ENCODE peak calls at places on chromosome 5, in five cellular contexts. G is K562, K is GM12878, N is H1, Y is HepG2. O is an unnamed sample.
A peak's percentile ranks its signal among the peaks of the same experiment; 100 is the strongest.

GRCh38 chr5:115577741-115578140 is 24.5 kb downstream of the TICAM2 start:
- DNase-seq in G (no peak), K (no peak), N (no peak), Y (no peak), O (no peak)

GRCh38 chr5:107469485-107469884 is 201.3 kb downstream of the EFNA5 start:
- DNase-seq in G (no peak), K (no peak), N (no peak), Y (no peak), O (peak; percentile 50)

GRCh38 chr5:169812786-169813185 is 167.5 kb downstream of the INSYN2B start:
- DNase-seq in G (no peak), K (no peak), N (no peak), Y (no peak), O (no peak)

GRCh38 chr5:55096860-55097259 is 5.6 kb upstream of the GZMA start:
- DNase-seq in G (no peak), K (no peak), N (no peak), Y (no peak), O (no peak)

GRCh38 chr5:131994090-131994489 is 17.4 kb downstream of the ACSL6 start:
- DNase-seq in G (peak; percentile 27), K (no peak), N (no peak), Y (no peak), O (no peak)

GRCh38 chr5:59833448-59833847 is 60.1 kb downstream of the PDE4D start:
- DNase-seq in G (no peak), K (no peak), N (no peak), Y (no peak), O (no peak)

GRCh38 chr5:90020575-90021535 is 388.7 kb downstream of the CETN3 start:
- DNase-seq in G (no peak), K (peak; percentile 87), N (no peak), Y (peak; percentile 15), O (peak; percentile 51)

GRCh38 chr5:159552751-159553150 is 222.5 kb upstream of the IL12B start:
- DNase-seq in G (no peak), K (no peak), N (no peak), Y (no peak), O (no peak)

GRCh38 chr5:16593630-16594029 is 23.2 kb downstream of the RETREG1 start:
- DNase-seq in G (no peak), K (no peak), N (no peak), Y (no peak), O (no peak)

GRCh38 chr5:127536687-127537086 is 19.2 kb downstream of the PRRC1 start:
- DNase-seq in G (no peak), K (no peak), N (no peak), Y (no peak), O (no peak)

GRCh38 chr5:79663212-79663611 is 26.4 kb upstream of the CMYA5 start:
- DNase-seq in G (no peak), K (no peak), N (no peak), Y (no peak), O (no peak)

GRCh38 chr5:94849821-94850736 is 231.6 kb downstream of the SLF1 start:
- DNase-seq in G (peak; percentile 25), K (peak; percentile 16), N (no peak), Y (peak; percentile 34), O (peak; percentile 59)

GRCh38 chr5:56565693-56566092 is 249.7 kb upstream of the MAP3K1 start:
- DNase-seq in G (no peak), K (no peak), N (no peak), Y (no peak), O (no peak)

GRCh38 chr5:60685028-60685427 is 14.9 kb downstream of the DEPDC1B start:
- DNase-seq in G (no peak), K (no peak), N (no peak), Y (no peak), O (no peak)

GRCh38 chr5:32202394-32202793 is 28.3 kb upstream of the GOLPH3 start:
- DNase-seq in G (no peak), K (no peak), N (no peak), Y (no peak), O (no peak)

GRCh38 chr5:61052870-61053269 is 107.9 kb downstream of the NDUFAF2 start:
- DNase-seq in G (no peak), K (no peak), N (no peak), Y (peak; percentile 54), O (peak; percentile 93)

GRCh38 chr5:42656661-42657035 is 100.0 kb upstream of the CCDC152 start:
- DNase-seq in G (no peak), K (no peak), N (no peak), Y (no peak), O (no peak)

GRCh38 chr5:79962580-79963222 is 28.4 kb downstream of the MTX3 start:
- DNase-seq in G (no peak), K (no peak), N (no peak), Y (no peak), O (no peak)

GRCh38 chr5:139473565-139473964 is 2.8 kb downstream of the SMIM33 start:
- DNase-seq in G (peak; percentile 11), K (no peak), N (no peak), Y (no peak), O (no peak)

GRCh38 chr5:56463944-56464571 is 230.9 kb upstream of the ANKRD55 start:
- DNase-seq in G (no peak), K (no peak), N (no peak), Y (no peak), O (no peak)

GRCh38 chr5:111635946-111636315 is 121.1 kb downstream of the NREP start:
- DNase-seq in G (no peak), K (no peak), N (no peak), Y (no peak), O (no peak)

GRCh38 chr5:91166040-91166807 is 216.9 kb downstream of the ARRDC3 start:
- DNase-seq in G (no peak), K (no peak), N (no peak), Y (no peak), O (no peak)

GRCh38 chr5:160833806-160834205 is 18.2 kb downstream of the ATP10B start:
- DNase-seq in G (no peak), K (no peak), N (no peak), Y (no peak), O (no peak)

GRCh38 chr5:101678494-101679193 is 617.4 kb downstream of the SLCO4C1 start:
- DNase-seq in G (peak; percentile 18), K (peak; percentile 7), N (peak; percentile 47), Y (peak; percentile 52), O (peak; percentile 59)

DNA sequence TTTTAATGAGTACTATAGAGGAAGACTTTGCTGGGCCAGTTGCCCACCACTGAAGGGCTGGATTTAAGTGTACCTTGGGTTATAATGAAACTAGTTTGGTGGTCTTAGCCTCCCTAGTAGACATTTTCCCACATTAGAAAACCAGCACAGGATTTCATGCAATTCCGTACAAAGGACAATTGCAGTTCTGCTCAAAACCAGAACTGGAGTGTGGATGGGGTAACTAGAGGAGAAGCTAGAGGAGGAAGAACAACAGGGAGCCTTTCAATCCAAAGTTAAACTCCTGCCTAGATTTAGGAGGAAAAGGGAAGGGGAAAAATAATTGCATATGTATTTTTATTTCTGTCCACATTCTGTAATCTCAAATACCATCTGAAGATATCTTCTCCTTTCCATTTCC is 97.5 kb upstream of the SSBP2 start:
- DNase-seq in G (no peak), K (no peak), N (no peak), Y (no peak), O (no peak)
- TF ChIP-seq JUND in G (no peak), K (no peak), N (no peak), Y (no peak), O (no peak)

DNA sequence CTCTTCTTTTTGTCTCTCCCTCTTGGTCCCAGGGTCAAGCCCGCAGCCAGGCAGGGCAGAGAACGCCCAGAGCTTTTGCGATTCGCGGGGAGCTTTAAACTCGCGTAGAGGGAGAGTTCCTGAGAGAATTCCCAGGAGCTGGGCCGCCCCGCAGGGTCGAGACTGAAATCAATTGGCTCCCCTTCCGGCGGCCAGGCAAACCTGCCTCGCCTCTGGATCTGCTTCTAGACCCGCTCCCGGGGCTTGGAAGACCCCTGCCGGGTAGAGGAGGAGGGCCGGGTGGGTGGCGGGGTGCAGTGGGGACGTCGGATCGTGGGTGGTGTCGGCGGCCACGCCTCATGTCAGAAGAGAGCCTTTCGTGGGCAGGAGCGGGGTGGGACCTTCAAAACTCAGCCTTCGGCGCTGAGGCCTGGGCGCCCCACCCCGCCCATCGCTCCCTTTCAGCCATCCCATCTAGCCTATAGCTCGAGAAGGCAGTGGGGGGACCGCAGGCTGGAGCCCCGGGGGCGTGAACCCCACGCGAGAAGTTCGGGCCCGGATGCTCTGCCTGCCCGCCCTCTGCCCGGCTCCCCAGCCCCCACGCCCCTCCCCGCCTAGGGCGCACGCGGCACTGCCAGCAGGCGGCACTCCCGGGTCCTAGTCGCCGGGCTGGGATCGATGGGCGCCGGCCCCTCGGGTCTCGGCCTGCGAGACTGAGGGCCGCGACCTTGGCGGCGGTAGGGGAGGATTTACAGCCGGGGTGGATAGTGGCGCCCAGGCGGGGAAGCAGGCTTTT is 6.1 kb downstream of the PRDM6 start:
- DNase-seq in G (no peak), K (no peak), N (no peak), Y (no peak), O (no peak)
- H2AFZ ChIP-seq in G (no peak overlapping the region), K (no peak overlapping the region), N (no peak overlapping the region), Y (no peak overlapping the region), O (no peak overlapping the region)

GRCh38 chr5:171642894-171643293 is 142.7 kb upstream of the SMIM23 start:
- DNase-seq in G (no peak), K (no peak), N (no peak), Y (no peak), O (no peak)

GRCh38 chr5:171639966-171640365 is 145.7 kb upstream of the SMIM23 start:
- DNase-seq in G (no peak), K (no peak), N (no peak), Y (no peak), O (no peak)

GRCh38 chr5:171644536-171644935 is 141.1 kb upstream of the SMIM23 start:
- DNase-seq in G (no peak), K (no peak), N (no peak), Y (no peak), O (no peak)

GRCh38 chr5:171640396-171640981 is 145.1 kb upstream of the SMIM23 start:
- DNase-seq in G (no peak), K (no peak), N (no peak), Y (no peak), O (no peak)

DNA sequence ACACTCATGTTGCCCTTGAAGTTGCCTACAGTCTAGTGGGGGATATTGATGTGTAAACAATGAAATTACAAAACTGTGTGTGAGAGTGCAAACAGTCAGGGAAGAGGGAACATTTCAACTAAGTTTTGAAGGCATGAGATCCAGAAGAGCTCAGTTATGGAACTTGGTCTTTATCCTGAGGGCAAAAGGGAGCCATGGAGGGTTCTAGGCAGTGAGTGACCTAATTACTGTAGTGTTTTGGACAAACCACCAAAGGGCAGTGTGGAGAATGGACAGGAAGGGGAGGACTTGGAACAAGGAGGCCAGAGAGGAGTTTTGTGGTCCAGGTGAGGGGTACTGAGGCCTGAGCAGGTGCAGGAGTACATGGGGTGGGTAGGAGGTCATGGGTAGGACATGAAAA is 143.7 kb upstream of the SMIM23 start:
- DNase-seq in G (no peak), K (no peak), N (no peak), Y (no peak), O (no peak)
- TF ChIP-seq CTCF in G (no peak), K (no peak), N (no peak), Y (no peak), O (no peak)

DNA sequence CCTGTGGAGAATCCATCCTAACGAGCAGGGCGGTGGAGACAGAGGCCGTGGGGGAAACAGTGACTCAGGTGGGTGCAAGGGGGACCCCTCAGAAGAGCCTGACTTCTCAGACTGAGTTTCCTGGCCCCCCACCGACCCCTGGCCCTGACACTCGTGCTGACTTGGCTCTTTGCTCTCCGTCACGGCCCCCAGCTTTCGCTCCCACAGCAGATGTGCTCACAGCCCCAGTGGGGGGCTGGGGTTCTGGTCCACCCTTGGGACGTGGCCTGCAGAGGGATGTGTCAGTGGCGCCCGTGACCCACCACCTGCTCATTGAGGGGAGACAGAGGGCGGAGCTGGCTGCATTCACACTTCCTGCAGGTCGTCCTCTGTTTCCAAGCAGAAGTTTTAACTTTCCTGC is 62.9 kb upstream of the IRX4 start:
- DNase-seq in G (no peak), K (no peak), N (no peak), Y (no peak), O (no peak)
- TF ChIP-seq JUND in G (no peak), K (no peak), N (no peak), Y (no peak), O (no peak)